ENCODE peak calls at places on chromosomes 3 and 15, in seven cellular contexts. D is H1, B is GM12878, J is A549, T is IMR-90, Z is K562, V is HepG2. L is an unnamed sample.
A peak's percentile ranks its signal among the peaks of the same experiment; 100 is the strongest.

GRCh38 chr15:42385206-42385979 is 26.1 kb downstream of the CAPN3 start:
- DNase-seq in Z (peak; percentile 76), J (peak; percentile 54), V (peak; percentile 45), D (peak; percentile 76), B (no peak), T (peak; percentile 62), L (peak; percentile 35)

GRCh38 chr15:30958219-30958618 is 33.2 kb downstream of the MTMR10 start:
- DNase-seq in B (no peak), T (no peak), V (no peak), Z (no peak), J (no peak), D (no peak), L (no peak)

GRCh38 chr3:168249539-168250414 is 154.1 kb upstream of the GOLIM4 start:
- DNase-seq in J (peak; percentile 80), D (peak; percentile 89), T (peak; percentile 63), V (peak; percentile 54), Z (peak; percentile 12), B (no peak), L (peak; percentile 36)

GRCh38 chr3:15102256-15102655 is 3.3 kb upstream of the RBSN start:
- DNase-seq in T (no peak), D (no peak), B (no peak), Z (no peak), V (no peak), J (no peak), L (no peak)

GRCh38 chr15:95025924-95026728 is 794.8 kb downstream of the MCTP2 start:
- DNase-seq in T (peak; percentile 61), Z (peak; percentile 65), V (no peak), B (no peak), D (peak; percentile 79), J (peak; percentile 32), L (peak; percentile 13)

GRCh38 chr15:65263313-65263712 is 23.4 kb downstream of the PARP16 start:
- DNase-seq in B (no peak), Z (no peak), J (no peak), V (no peak), T (peak; percentile 52), D (no peak), L (no peak)

GRCh38 chr3:159787191-159787590 is 201.4 kb upstream of the IL12A start:
- DNase-seq in J (peak; percentile 90), V (peak; percentile 85), T (peak; percentile 94), Z (no peak), B (no peak), D (no peak), L (peak; percentile 82)

GRCh38 chr3:123791417-123791816 is 92.7 kb downstream of the MYLK start:
- DNase-seq in Z (no peak), T (peak; percentile 93), J (no peak), B (no peak), V (no peak), D (peak; percentile 26), L (no peak)

GRCh38 chr15:74420193-74420905 is 13.4 kb downstream of the SEMA7A start:
- DNase-seq in B (no peak), Z (no peak), V (peak; percentile 36), T (no peak), J (peak; percentile 10), D (no peak), L (no peak)

GRCh38 chr15:92665100-92665555 is 9.6 kb upstream of the FAM174B start:
- DNase-seq in B (peak; percentile 53), D (peak; percentile 44), V (no peak), J (no peak), T (peak; percentile 69), Z (no peak), L (no peak)

GRCh38 chr15:92661961-92662360 is 6.4 kb upstream of the FAM174B start:
- DNase-seq in B (no peak), D (no peak), J (no peak), V (no peak), Z (no peak), T (no peak), L (no peak)

GRCh38 chr15:92662797-92663196 is 7.2 kb upstream of the FAM174B start:
- DNase-seq in T (no peak), V (no peak), D (no peak), B (no peak), Z (no peak), J (no peak), L (no peak)

GRCh38 chr15:92664178-92664900 is 8.8 kb upstream of the FAM174B start:
- DNase-seq in T (no peak), Z (no peak), V (no peak), B (no peak), D (no peak), J (no peak), L (no peak)

GRCh38 chr15:92663250-92663951 is 7.8 kb upstream of the FAM174B start:
- DNase-seq in D (no peak), T (no peak), B (peak; percentile 85), Z (no peak), J (no peak), V (no peak), L (no peak)
- H3K4me1 ChIP-seq in D (no peaks in the 10 kb centered on the region), T (peaks cover 4% of the 10 kb centered on the region), B (peaks cover 30% of the 10 kb centered on the region), Z (peaks cover 3% of the 10 kb centered on the region), J (peaks cover 39% of the 10 kb centered on the region), V (peaks cover 18% of the 10 kb centered on the region), L (no peaks in the 10 kb centered on the region)

GRCh38 chr15:67691450-67691849 is 133.9 kb upstream of the SKOR1 start:
- DNase-seq in T (no peak), D (no peak), B (no peak), V (no peak), Z (no peak), J (no peak), L (no peak)
- TF ChIP-seq CEBPB in T (no peak), D (no peak), B (no peak), V (no peak), Z (no peak), J (no peak), L (no peak)

GRCh38 chr3:42084593-42084992 is 6.6 kb upstream of the TRAK1 start:
- DNase-seq in D (no peak), J (no peak), B (no peak), T (no peak), Z (no peak), V (no peak), L (no peak)

GRCh38 chr3:42080452-42080872 is 10.7 kb upstream of the TRAK1 start:
- DNase-seq in V (peak; percentile 83), Z (no peak), T (peak; percentile 32), D (no peak), J (peak; percentile 57), B (peak; percentile 38), L (peak; percentile 64)

GRCh38 chr3:42078686-42079085 is 12.5 kb upstream of the TRAK1 start:
- DNase-seq in V (no peak), D (no peak), J (no peak), T (no peak), Z (no peak), B (no peak), L (no peak)

GRCh38 chr3:42079701-42080323 is 11.3 kb upstream of the TRAK1 start:
- DNase-seq in T (no peak), V (peak; percentile 77), J (peak; percentile 31), B (no peak), Z (no peak), D (no peak), L (no peak)

DNA sequence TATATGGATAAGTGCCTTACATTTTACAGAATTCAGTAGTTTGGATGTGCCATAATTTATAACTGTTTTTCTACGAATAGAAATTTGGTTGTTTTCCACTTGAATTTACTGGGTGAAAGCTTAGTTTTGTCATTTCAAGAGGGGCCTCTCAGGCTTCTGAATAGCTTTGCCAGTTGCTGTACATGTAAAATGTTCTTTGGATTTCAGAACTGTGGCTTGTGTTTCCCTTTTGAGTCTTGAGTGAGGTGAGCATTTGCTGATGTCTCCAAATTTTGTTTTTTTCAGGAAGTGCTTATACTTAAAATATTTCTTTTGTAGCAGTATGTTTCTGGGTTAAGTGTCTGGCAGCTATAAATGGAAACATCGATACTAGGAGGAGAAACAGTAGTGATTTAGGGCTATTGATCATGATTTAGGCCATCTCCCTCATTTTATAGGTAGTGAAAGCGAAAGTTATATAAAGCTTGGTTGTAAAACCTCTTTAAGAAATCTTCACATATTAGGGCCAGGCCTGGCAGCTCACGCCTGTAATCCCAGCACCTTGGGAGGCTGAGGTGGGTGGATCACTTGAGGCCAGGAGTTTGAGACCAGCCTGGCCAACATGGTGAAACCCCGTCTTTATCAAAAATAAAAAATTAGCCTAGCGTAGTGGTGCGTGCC is 9.2 kb upstream of the TRAK1 start:
- DNase-seq in D (no peak), Z (no peak), V (no peak), T (no peak), B (no peak), J (no peak), L (no peak)
- H3K4me1 ChIP-seq in D (peaks cover 10% of the 10 kb centered on the region), Z (peaks cover 5% of the 10 kb centered on the region), V (peaks cover 37% of the 10 kb centered on the region), T (peaks cover 16% of the 10 kb centered on the region), B (peaks cover 44% of the 10 kb centered on the region), J (peaks cover 31% of the 10 kb centered on the region), L (peaks cover 55% of the 10 kb centered on the region)

GRCh38 chr3:165070682-165071081 is 7.6 kb downstream of the SI start:
- DNase-seq in B (no peak), Z (no peak), D (no peak), T (no peak), J (peak; percentile 2), V (peak; percentile 5), L (no peak)
- TF ChIP-seq CEBPB in B (no peak), Z (no peak), D (no peak), T (no peak), J (no peak), V (no peak), L (no peak)

GRCh38 chr15:85582076-85582718 is 201.8 kb downstream of the AKAP13 start:
- DNase-seq in V (no peak), Z (no peak), J (no peak), D (no peak), B (peak; percentile 34), T (peak; percentile 24), L (no peak)

GRCh38 chr15:85579957-85580694 is 199.7 kb downstream of the AKAP13 start:
- DNase-seq in J (peak; percentile 80), T (no peak), Z (no peak), B (no peak), D (no peak), V (no peak), L (no peak)

GRCh38 chr15:85579011-85579701 is 198.8 kb downstream of the AKAP13 start:
- DNase-seq in Z (no peak), B (no peak), T (no peak), V (no peak), J (no peak), D (no peak), L (no peak)

GRCh38 chr15:85581495-85581894 is 201.1 kb downstream of the AKAP13 start:
- DNase-seq in B (no peak), V (no peak), J (no peak), Z (no peak), D (no peak), T (no peak), L (no peak)

GRCh38 chr15:85580914-85581313 is 200.5 kb downstream of the AKAP13 start:
- DNase-seq in B (no peak), V (no peak), Z (no peak), J (peak; percentile 64), D (no peak), T (no peak), L (no peak)
- H3K4me1 ChIP-seq in B (peaks cover 58% of the 10 kb centered on the region), V (peaks cover 9% of the 10 kb centered on the region), Z (no peaks in the 10 kb centered on the region), J (peaks cover 78% of the 10 kb centered on the region), D (no peaks in the 10 kb centered on the region), T (peaks cover 7% of the 10 kb centered on the region), L (peaks cover 10% of the 10 kb centered on the region)

GRCh38 chr3:57176045-57176444 is 10.9 kb upstream of the IL17RD start:
- DNase-seq in B (no peak), J (no peak), V (no peak), T (no peak), D (no peak), Z (no peak), L (no peak)
- TF ChIP-seq CEBPB in B (no peak), J (no peak), V (no peak), T (no peak), D (no peak), Z (no peak), L (no peak)

L was measured in HCT116.